ENCODE peak calls at places on chromosomes 16 and 17, in six cellular contexts. X, U, O, Z, V and N are unnamed samples.
A peak's percentile ranks its signal among the peaks of the same experiment; 100 is the strongest.

GRCh38 chr17:68777243-68777855 is 176.2 kb upstream of the FAM20A start:
- DNase-seq in X (peak; percentile 21), U (peak; percentile 72), O (peak; percentile 34), Z (no peak), V (peak; percentile 52), N (no peak)

GRCh38 chr17:42667088-42667951 is 8.2 kb downstream of the TUBG2 start:
- DNase-seq in X (no peak), U (peak; percentile 63), O (no peak), Z (no peak), V (peak; percentile 98), N (no peak)

GRCh38 chr17:32495347-32496253 is 8.8 kb downstream of the CDK5R1 start:
- DNase-seq in X (no peak), U (no peak), O (no peak), Z (no peak), V (no peak), N (no peak)

GRCh38 chr17:80790981-80791742 is 200.5 kb upstream of the CHMP6 start:
- DNase-seq in X (no peak), U (no peak), O (no peak), Z (no peak), V (no peak), N (no peak)

GRCh38 chr16:25045696-25046381 is 30.7 kb upstream of the ARHGAP17 start:
- DNase-seq in X (no peak), U (no peak), O (no peak), Z (no peak), V (peak; percentile 33), N (no peak)

GRCh38 chr16:52318259-52319008 is 228.5 kb downstream of the TOX3 start:
- DNase-seq in X (no peak), U (no peak), O (no peak), Z (no peak), V (no peak), N (no peak)

GRCh38 chr17:76495663-76496400 is 5.4 kb downstream of the RHBDF2 start:
- DNase-seq in X (no peak), U (no peak), O (no peak), Z (no peak), V (no peak), N (no peak)

GRCh38 chr17:44314869-44315661 is 6.7 kb downstream of the RUNDC3A start:
- DNase-seq in X (peak; percentile 54), U (no peak), O (peak; percentile 70), Z (peak; percentile 14), V (no peak), N (no peak)

GRCh38 chr17:80374039-80374731 is 40.8 kb upstream of the ENDOV start:
- DNase-seq in X (no peak), U (no peak), O (no peak), Z (no peak), V (no peak), N (no peak)

GRCh38 chr16:56866955-56867830 is 2.2 kb downstream of the SLC12A3 start:
- DNase-seq in X (peak; percentile 31), U (peak; percentile 41), O (peak; percentile 72), Z (peak; percentile 14), V (peak; percentile 65), N (no peak)

GRCh38 chr17:10149573-10150399 is 48.6 kb downstream of the GAS7 start:
- DNase-seq in X (no peak), U (no peak), O (peak; percentile 41), Z (no peak), V (peak; percentile 82), N (no peak)

GRCh38 chr17:81453712-81454111 is 58.5 kb downstream of the BAHCC1 start:
- DNase-seq in X (peak; percentile 20), U (no peak), O (no peak), Z (no peak), V (no peak), N (peak; percentile 85)

GRCh38 chr16:471353-472198 is 46.1 kb downstream of the RAB11FIP3 start:
- DNase-seq in X (no peak), U (no peak), O (no peak), Z (no peak), V (peak; percentile 81), N (no peak)

GRCh38 chr17:16352838-16353701 is at the start of gene CENPV:
- DNase-seq in X (peak; percentile 78), U (peak; percentile 48), O (peak; percentile 85), Z (peak; percentile 61), V (peak; percentile 7), N (peak; percentile 27)

GRCh38 chr17:29140051-29140582 is 40.1 kb downstream of the MYO18A start:
- DNase-seq in X (peak; percentile 90), U (peak; percentile 85), O (peak; percentile 80), Z (peak; percentile 69), V (peak; percentile 72), N (peak; percentile 63)

GRCh38 chr17:28928061-28928460 is 23.3 kb downstream of the PHF12 start:
- DNase-seq in X (peak; percentile 36), U (no peak), O (no peak), Z (no peak), V (peak; percentile 62), N (no peak)

GRCh38 chr16:78390828-78391227 is 291.4 kb downstream of the WWOX start:
- DNase-seq in X (no peak), U (no peak), O (no peak), Z (no peak), V (no peak), N (no peak)

GRCh38 chr16:25006504-25007055 is 8.6 kb downstream of the ARHGAP17 start:
- DNase-seq in X (no peak), U (no peak), O (no peak), Z (no peak), V (peak; percentile 89), N (no peak)

GRCh38 chr17:66855204-66855603 is 20.3 kb downstream of the CACNG5 start:
- DNase-seq in X (peak; percentile 70), U (no peak), O (no peak), Z (peak; percentile 27), V (no peak), N (no peak)

GRCh38 chr16:86016201-86016965 is 117.4 kb downstream of the IRF8 start:
- DNase-seq in X (peak; percentile 60), U (no peak), O (peak; percentile 76), Z (no peak), V (peak; percentile 55), N (peak; percentile 38)

GRCh38 chr17:71709974-71710373 is 410.8 kb upstream of the SOX9 start:
- DNase-seq in X (no peak), U (no peak), O (no peak), Z (no peak), V (peak; percentile 48), N (no peak)

GRCh38 chr16:57808589-57808988 is 6.3 kb upstream of the KIFC3 start:
- DNase-seq in X (no peak), U (no peak), O (no peak), Z (no peak), V (no peak), N (no peak)

GRCh38 chr16:73878616-73879015 is 418.0 kb upstream of the PSMD7 start:
- DNase-seq in X (no peak), U (no peak), O (peak; percentile 18), Z (no peak), V (peak; percentile 66), N (no peak)

GRCh38 chr17:17304521-17304985 is 1.4 kb downstream of the NT5M start:
- DNase-seq in X (peak; percentile 43), U (no peak), O (no peak), Z (no peak), V (no peak), N (peak; percentile 91)

GRCh38 chr17:82297804-82298537 is 19.4 kb downstream of the CD7 start:
- DNase-seq in X (peak; percentile 94), U (peak; percentile 87), O (peak; percentile 88), Z (peak; percentile 84), V (peak; percentile 98), N (peak; percentile 84)

GRCh38 chr17:7972131-7972785 is 30.2 kb upstream of the GUCY2D start:
- DNase-seq in X (no peak), U (no peak), O (no peak), Z (no peak), V (no peak), N (no peak)

GRCh38 chr17:1108810-1109605 is 70.8 kb downstream of the ABR start:
- DNase-seq in X (peak; percentile 79), U (no peak), O (peak; percentile 71), Z (peak; percentile 62), V (peak; percentile 42), N (no peak)

GRCh38 chr17:81385320-81386111 is 9.7 kb upstream of the BAHCC1 start:
- DNase-seq in X (no peak), U (peak; percentile 72), O (no peak), Z (no peak), V (no peak), N (no peak)

GRCh38 chr17:17119533-17119932 is 77.3 kb downstream of the MPRIP start:
- DNase-seq in X (peak; percentile 73), U (no peak), O (peak; percentile 51), Z (peak; percentile 59), V (peak; percentile 3), N (no peak)

GRCh38 chr17:29760279-29760721 is 137.6 kb upstream of the CORO6 start:
- DNase-seq in X (peak; percentile 45), U (no peak), O (peak; percentile 39), Z (peak; percentile 20), V (no peak), N (no peak)